ENCODE peak calls at places on chromosomes 12 and 14, in ten cellular contexts. One of them, this sample, is unnamed. For H3K9me3, the result is how much of the 10 kb centered on the place peaks cover.

GRCh38 chr12:85823436-85824179 is 12.6 kb downstream of the RASSF9 start:
- DNase-seq in lower lobe of right lung: no peak
- DNase-seq in CD4-positive, CD25-positive, alpha-beta regulatory T cell: no peak
- DNase-seq in naive thymus-derived CD4-positive, alpha-beta T cell: no peak
- DNase-seq in transverse colon: no peak
- DNase-seq in CD4-positive, alpha-beta memory T cell: no peak
- DNase-seq in tibial nerve: no peak
- DNase-seq in cardiac muscle cell: peak
- DNase-seq in stomach: no peak
- DNase-seq in tibial artery: no peak
- DNase-seq in this sample: no peak

GRCh38 chr12:48890657-48891418 is 25.2 kb upstream of the RND1 start:
- DNase-seq in lower lobe of right lung: peak
- DNase-seq in CD4-positive, CD25-positive, alpha-beta regulatory T cell: peak
- DNase-seq in naive thymus-derived CD4-positive, alpha-beta T cell: peak
- DNase-seq in transverse colon: peak
- DNase-seq in CD4-positive, alpha-beta memory T cell: peak
- DNase-seq in tibial nerve: peak
- DNase-seq in cardiac muscle cell: peak
- DNase-seq in stomach: peak
- DNase-seq in tibial artery: peak
- DNase-seq in this sample: peak

GRCh38 chr14:70926187-70926830 is 19.1 kb downstream of the PCNX1 start:
- DNase-seq in lower lobe of right lung: no peak
- DNase-seq in CD4-positive, CD25-positive, alpha-beta regulatory T cell: no peak
- DNase-seq in naive thymus-derived CD4-positive, alpha-beta T cell: no peak
- DNase-seq in transverse colon: no peak
- DNase-seq in CD4-positive, alpha-beta memory T cell: no peak
- DNase-seq in tibial nerve: no peak
- DNase-seq in cardiac muscle cell: no peak
- DNase-seq in stomach: no peak
- DNase-seq in tibial artery: no peak
- DNase-seq in this sample: no peak

GRCh38 chr12:6613015-6613775 is 6.0 kb upstream of the CHD4 start:
- DNase-seq in lower lobe of right lung: peak
- DNase-seq in CD4-positive, CD25-positive, alpha-beta regulatory T cell: no peak
- DNase-seq in naive thymus-derived CD4-positive, alpha-beta T cell: no peak
- DNase-seq in transverse colon: peak
- DNase-seq in CD4-positive, alpha-beta memory T cell: no peak
- DNase-seq in tibial nerve: peak
- DNase-seq in cardiac muscle cell: peak
- DNase-seq in stomach: peak
- DNase-seq in tibial artery: peak
- DNase-seq in this sample: peak

GRCh38 chr12:113214938-113215400 is 6.3 kb upstream of the TPCN1 start:
- DNase-seq in lower lobe of right lung: peak
- DNase-seq in CD4-positive, CD25-positive, alpha-beta regulatory T cell: no peak
- DNase-seq in naive thymus-derived CD4-positive, alpha-beta T cell: no peak
- DNase-seq in transverse colon: peak
- DNase-seq in CD4-positive, alpha-beta memory T cell: no peak
- DNase-seq in tibial nerve: peak
- DNase-seq in cardiac muscle cell: peak
- DNase-seq in stomach: no peak
- DNase-seq in tibial artery: peak
- DNase-seq in this sample: peak

GRCh38 chr14:94515426-94515825 is 6.2 kb upstream of the SERPINA12 start:
- DNase-seq in lower lobe of right lung: no peak
- DNase-seq in CD4-positive, CD25-positive, alpha-beta regulatory T cell: no peak
- DNase-seq in naive thymus-derived CD4-positive, alpha-beta T cell: no peak
- DNase-seq in transverse colon: no peak
- DNase-seq in CD4-positive, alpha-beta memory T cell: no peak
- DNase-seq in tibial nerve: no peak
- DNase-seq in cardiac muscle cell: no peak
- DNase-seq in stomach: no peak
- DNase-seq in tibial artery: peak
- DNase-seq in this sample: no peak

GRCh38 chr12:1073652-1074051 is 82.6 kb downstream of the ERC1 start:
- DNase-seq in lower lobe of right lung: no peak
- DNase-seq in CD4-positive, CD25-positive, alpha-beta regulatory T cell: no peak
- DNase-seq in naive thymus-derived CD4-positive, alpha-beta T cell: no peak
- DNase-seq in transverse colon: no peak
- DNase-seq in CD4-positive, alpha-beta memory T cell: no peak
- DNase-seq in tibial nerve: no peak
- DNase-seq in cardiac muscle cell: no peak
- DNase-seq in stomach: no peak
- DNase-seq in tibial artery: no peak
- DNase-seq in this sample: no peak

GRCh38 chr14:95123895-95124579 is 33.3 kb downstream of the DICER1 start:
- DNase-seq in lower lobe of right lung: no peak
- DNase-seq in CD4-positive, CD25-positive, alpha-beta regulatory T cell: no peak
- DNase-seq in naive thymus-derived CD4-positive, alpha-beta T cell: no peak
- DNase-seq in transverse colon: no peak
- DNase-seq in CD4-positive, alpha-beta memory T cell: no peak
- DNase-seq in tibial nerve: peak
- DNase-seq in cardiac muscle cell: no peak
- DNase-seq in stomach: no peak
- DNase-seq in tibial artery: no peak
- DNase-seq in this sample: no peak

GRCh38 chr14:52188381-52188780 is 79.1 kb upstream of the PTGDR start:
- DNase-seq in lower lobe of right lung: no peak
- DNase-seq in CD4-positive, CD25-positive, alpha-beta regulatory T cell: no peak
- DNase-seq in naive thymus-derived CD4-positive, alpha-beta T cell: no peak
- DNase-seq in transverse colon: no peak
- DNase-seq in CD4-positive, alpha-beta memory T cell: no peak
- DNase-seq in tibial nerve: no peak
- DNase-seq in cardiac muscle cell: peak
- DNase-seq in stomach: no peak
- DNase-seq in tibial artery: no peak
- DNase-seq in this sample: no peak

GRCh38 chr12:87406926-87407325 is 622.3 kb downstream of the C12orf50 start:
- DNase-seq in lower lobe of right lung: no peak
- DNase-seq in CD4-positive, CD25-positive, alpha-beta regulatory T cell: no peak
- DNase-seq in naive thymus-derived CD4-positive, alpha-beta T cell: no peak
- DNase-seq in transverse colon: no peak
- DNase-seq in CD4-positive, alpha-beta memory T cell: no peak
- DNase-seq in tibial nerve: no peak
- DNase-seq in cardiac muscle cell: peak
- DNase-seq in stomach: no peak
- DNase-seq in tibial artery: no peak
- DNase-seq in this sample: no peak

GRCh38 chr12:96085475-96085874 is 50.1 kb upstream of the LTA4H start:
- DNase-seq in lower lobe of right lung: no peak
- DNase-seq in CD4-positive, CD25-positive, alpha-beta regulatory T cell: no peak
- DNase-seq in naive thymus-derived CD4-positive, alpha-beta T cell: no peak
- DNase-seq in transverse colon: no peak
- DNase-seq in CD4-positive, alpha-beta memory T cell: no peak
- DNase-seq in tibial nerve: no peak
- DNase-seq in cardiac muscle cell: no peak
- DNase-seq in stomach: no peak
- DNase-seq in tibial artery: no peak
- DNase-seq in this sample: no peak

GRCh38 chr14:101301011-101301410 is 260.3 kb upstream of the DIO3 start:
- DNase-seq in lower lobe of right lung: no peak
- DNase-seq in CD4-positive, CD25-positive, alpha-beta regulatory T cell: no peak
- DNase-seq in naive thymus-derived CD4-positive, alpha-beta T cell: no peak
- DNase-seq in transverse colon: no peak
- DNase-seq in CD4-positive, alpha-beta memory T cell: no peak
- DNase-seq in tibial nerve: no peak
- DNase-seq in cardiac muscle cell: no peak
- DNase-seq in stomach: no peak
- DNase-seq in tibial artery: no peak
- DNase-seq in this sample: no peak

GRCh38 chr12:128808651-128809050 is 15.1 kb downstream of the SLC15A4 start:
- DNase-seq in lower lobe of right lung: no peak
- DNase-seq in CD4-positive, CD25-positive, alpha-beta regulatory T cell: no peak
- DNase-seq in naive thymus-derived CD4-positive, alpha-beta T cell: no peak
- DNase-seq in transverse colon: no peak
- DNase-seq in CD4-positive, alpha-beta memory T cell: no peak
- DNase-seq in tibial nerve: no peak
- DNase-seq in cardiac muscle cell: no peak
- DNase-seq in stomach: peak
- DNase-seq in tibial artery: no peak
- DNase-seq in this sample: no peak

GRCh38 chr12:122738561-122738960 is 7.9 kb upstream of the HCAR1 start:
- DNase-seq in lower lobe of right lung: no peak
- DNase-seq in CD4-positive, CD25-positive, alpha-beta regulatory T cell: no peak
- DNase-seq in naive thymus-derived CD4-positive, alpha-beta T cell: no peak
- DNase-seq in transverse colon: no peak
- DNase-seq in CD4-positive, alpha-beta memory T cell: no peak
- DNase-seq in tibial nerve: no peak
- DNase-seq in cardiac muscle cell: peak
- DNase-seq in stomach: no peak
- DNase-seq in tibial artery: peak
- DNase-seq in this sample: no peak

GRCh38 chr12:7096006-7096903 is 4.0 kb upstream of the C1R start:
- DNase-seq in lower lobe of right lung: no peak
- DNase-seq in CD4-positive, CD25-positive, alpha-beta regulatory T cell: no peak
- DNase-seq in naive thymus-derived CD4-positive, alpha-beta T cell: no peak
- DNase-seq in transverse colon: no peak
- DNase-seq in CD4-positive, alpha-beta memory T cell: no peak
- DNase-seq in tibial nerve: no peak
- DNase-seq in cardiac muscle cell: no peak
- DNase-seq in stomach: no peak
- DNase-seq in tibial artery: no peak
- DNase-seq in this sample: peak

GRCh38 chr14:31229638-31230229 is 22.1 kb upstream of the HECTD1 start:
- DNase-seq in lower lobe of right lung: peak
- DNase-seq in CD4-positive, CD25-positive, alpha-beta regulatory T cell: no peak
- DNase-seq in naive thymus-derived CD4-positive, alpha-beta T cell: no peak
- DNase-seq in transverse colon: peak
- DNase-seq in CD4-positive, alpha-beta memory T cell: no peak
- DNase-seq in tibial nerve: peak
- DNase-seq in cardiac muscle cell: peak
- DNase-seq in stomach: peak
- DNase-seq in tibial artery: peak
- DNase-seq in this sample: peak

DNA sequence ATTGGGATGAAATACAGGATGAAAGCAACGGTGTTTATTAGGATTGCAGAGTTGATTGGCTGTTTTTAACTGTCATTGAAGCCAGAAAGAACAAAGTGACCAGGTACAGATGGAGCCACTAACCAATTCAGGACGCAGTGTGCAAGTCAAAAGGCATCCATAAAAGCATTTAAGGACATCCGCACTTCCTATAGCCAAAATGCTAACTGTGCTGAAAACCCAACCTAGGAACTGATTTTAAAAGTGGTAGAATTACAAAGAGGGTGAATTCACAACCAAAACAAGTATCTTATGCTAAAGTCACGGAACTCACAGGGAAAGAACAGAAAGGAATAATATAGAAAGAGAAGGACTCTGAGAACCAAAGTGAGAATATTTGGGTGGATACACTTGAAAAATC is 63.1 kb upstream of the FOXG1 start:
- DNase-seq in lower lobe of right lung: no peak
- DNase-seq in CD4-positive, CD25-positive, alpha-beta regulatory T cell: no peak
- DNase-seq in naive thymus-derived CD4-positive, alpha-beta T cell: no peak
- DNase-seq in transverse colon: no peak
- DNase-seq in CD4-positive, alpha-beta memory T cell: no peak
- DNase-seq in tibial nerve: no peak
- DNase-seq in cardiac muscle cell: no peak
- DNase-seq in stomach: no peak
- DNase-seq in tibial artery: no peak
- DNase-seq in this sample: no peak
- H3K9me3 ChIP-seq in lower lobe of right lung: under half
- H3K9me3 ChIP-seq in CD4-positive, CD25-positive, alpha-beta regulatory T cell: under half
- H3K9me3 ChIP-seq in naive thymus-derived CD4-positive, alpha-beta T cell: under half
- H3K9me3 ChIP-seq in transverse colon: under half
- H3K9me3 ChIP-seq in CD4-positive, alpha-beta memory T cell: under half
- H3K9me3 ChIP-seq in tibial nerve: under half
- H3K9me3 ChIP-seq in cardiac muscle cell: under half
- H3K9me3 ChIP-seq in stomach: under half
- H3K9me3 ChIP-seq in tibial artery: under half
- H3K9me3 ChIP-seq in this sample: under half

GRCh38 chr14:72146241-72146640 is 214.0 kb downstream of the RGS6 start:
- DNase-seq in lower lobe of right lung: no peak
- DNase-seq in CD4-positive, CD25-positive, alpha-beta regulatory T cell: no peak
- DNase-seq in naive thymus-derived CD4-positive, alpha-beta T cell: no peak
- DNase-seq in transverse colon: no peak
- DNase-seq in CD4-positive, alpha-beta memory T cell: no peak
- DNase-seq in tibial nerve: no peak
- DNase-seq in cardiac muscle cell: no peak
- DNase-seq in stomach: no peak
- DNase-seq in tibial artery: no peak
- DNase-seq in this sample: no peak
- H3K9me3 ChIP-seq in lower lobe of right lung: under half
- H3K9me3 ChIP-seq in CD4-positive, CD25-positive, alpha-beta regulatory T cell: under half
- H3K9me3 ChIP-seq in naive thymus-derived CD4-positive, alpha-beta T cell: under half
- H3K9me3 ChIP-seq in transverse colon: under half
- H3K9me3 ChIP-seq in CD4-positive, alpha-beta memory T cell: under half
- H3K9me3 ChIP-seq in tibial nerve: under half
- H3K9me3 ChIP-seq in cardiac muscle cell: under half
- H3K9me3 ChIP-seq in stomach: under half
- H3K9me3 ChIP-seq in tibial artery: under half
- H3K9me3 ChIP-seq in this sample: under half

DNA sequence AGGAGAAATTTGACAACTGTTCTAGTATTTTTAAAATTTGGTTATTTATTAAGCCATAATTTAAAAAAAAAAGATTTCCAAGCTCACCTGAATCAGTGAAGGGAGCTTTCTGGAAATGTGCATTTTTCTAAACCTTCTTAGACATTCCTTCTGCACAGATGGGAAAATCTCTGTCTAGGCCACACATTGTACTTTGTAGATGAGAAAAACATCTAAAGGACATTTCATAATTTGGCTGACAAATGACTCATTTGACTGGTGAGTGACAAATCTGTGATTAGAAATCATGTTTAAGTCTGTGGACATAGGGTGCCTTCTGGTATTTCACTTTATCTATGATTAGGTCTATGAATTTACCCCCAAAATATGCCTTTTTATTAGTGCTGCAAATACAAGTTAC is 1044.9 kb upstream of the FLRT2 start:
- DNase-seq in lower lobe of right lung: no peak
- DNase-seq in CD4-positive, CD25-positive, alpha-beta regulatory T cell: no peak
- DNase-seq in naive thymus-derived CD4-positive, alpha-beta T cell: no peak
- DNase-seq in transverse colon: no peak
- DNase-seq in CD4-positive, alpha-beta memory T cell: no peak
- DNase-seq in tibial nerve: no peak
- DNase-seq in cardiac muscle cell: peak
- DNase-seq in stomach: no peak
- DNase-seq in tibial artery: no peak
- DNase-seq in this sample: no peak
- H3K9me3 ChIP-seq in lower lobe of right lung: under half
- H3K9me3 ChIP-seq in CD4-positive, CD25-positive, alpha-beta regulatory T cell: under half
- H3K9me3 ChIP-seq in naive thymus-derived CD4-positive, alpha-beta T cell: under half
- H3K9me3 ChIP-seq in transverse colon: under half
- H3K9me3 ChIP-seq in CD4-positive, alpha-beta memory T cell: under half
- H3K9me3 ChIP-seq in tibial nerve: under half
- H3K9me3 ChIP-seq in cardiac muscle cell: under half
- H3K9me3 ChIP-seq in stomach: under half
- H3K9me3 ChIP-seq in tibial artery: under half
- H3K9me3 ChIP-seq in this sample: under half

DNA sequence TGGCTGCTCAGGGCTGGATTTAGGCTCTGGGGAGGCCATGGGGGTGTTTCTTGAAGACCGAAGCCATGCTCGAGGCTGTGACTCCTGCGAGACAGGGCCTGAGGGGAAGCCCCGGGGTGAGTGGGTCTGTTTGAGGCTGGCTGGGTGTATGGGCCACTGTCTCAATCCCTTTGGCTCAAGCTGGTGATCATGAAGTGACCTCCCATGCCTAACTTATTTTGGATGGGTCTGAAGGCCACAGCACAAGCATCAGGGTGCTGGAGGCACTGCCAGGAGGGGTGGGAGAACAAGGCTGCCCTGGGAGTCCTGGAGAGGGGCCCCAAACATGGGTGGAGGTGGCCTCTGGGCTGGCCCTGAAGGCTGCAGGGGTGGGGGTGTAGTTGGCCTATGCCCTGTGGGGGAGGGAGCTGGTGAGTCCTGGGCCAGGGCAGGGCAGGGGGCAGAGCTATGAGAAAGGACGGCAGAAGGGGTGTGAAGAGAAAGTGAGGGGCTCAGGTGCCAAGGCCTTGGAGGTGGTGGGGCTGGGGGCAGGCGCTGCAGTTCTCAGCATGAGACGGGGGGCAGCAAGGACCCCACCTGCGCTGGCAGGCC is 100.9 kb downstream of the KIF26A start:
- DNase-seq in lower lobe of right lung: peak
- DNase-seq in CD4-positive, CD25-positive, alpha-beta regulatory T cell: no peak
- DNase-seq in naive thymus-derived CD4-positive, alpha-beta T cell: no peak
- DNase-seq in transverse colon: no peak
- DNase-seq in CD4-positive, alpha-beta memory T cell: no peak
- DNase-seq in tibial nerve: no peak
- DNase-seq in cardiac muscle cell: no peak
- DNase-seq in stomach: peak
- DNase-seq in tibial artery: peak
- DNase-seq in this sample: peak
- H3K9me3 ChIP-seq in lower lobe of right lung: under half
- H3K9me3 ChIP-seq in CD4-positive, CD25-positive, alpha-beta regulatory T cell: under half
- H3K9me3 ChIP-seq in naive thymus-derived CD4-positive, alpha-beta T cell: under half
- H3K9me3 ChIP-seq in transverse colon: under half
- H3K9me3 ChIP-seq in CD4-positive, alpha-beta memory T cell: under half
- H3K9me3 ChIP-seq in tibial nerve: half or more
- H3K9me3 ChIP-seq in cardiac muscle cell: under half
- H3K9me3 ChIP-seq in stomach: under half
- H3K9me3 ChIP-seq in tibial artery: under half
- H3K9me3 ChIP-seq in this sample: under half